ENCODE peak calls at places on chromosome 10, in nine cellular contexts. I is psoas muscle, J is kidney, Y is IMR-90, V is colonic mucosa, C is lung, H is dorsolateral prefrontal cortex, S is heart right ventricle, K is stomach. U is an unnamed sample.

GRCh38 chr10:35640474-35640873 is 1.6 kb downstream of the FZD8 start:
- DNase-seq in K (peak), V (peak), I (peak), Y (peak), H (peak), S (peak), C (peak), J (peak), U (no peak)

GRCh38 chr10:132265878-132266496 is 41.8 kb downstream of the STK32C start:
- DNase-seq in I (no peak), V (no peak), S (no peak), H (peak), K (no peak), J (no peak), Y (peak), C (no peak), U (no peak)

GRCh38 chr10:50469778-50470193 is 154.0 kb downstream of the SGMS1 start:
- DNase-seq in Y (no peak), K (no peak), C (no peak), S (no peak), I (no peak), J (no peak), H (no peak), V (peak), U (no peak)

GRCh38 chr10:123100030-123100762 is 35.6 kb upstream of the HMX3 start:
- DNase-seq in Y (peak), V (no peak), H (no peak), J (no peak), I (no peak), K (no peak), C (no peak), S (no peak), U (no peak)

GRCh38 chr10:79159141-79159619 is 90.4 kb downstream of the ZMIZ1 start:
- DNase-seq in J (no peak), Y (peak), H (no peak), V (no peak), C (no peak), I (peak), K (no peak), S (no peak), U (no peak)

GRCh38 chr10:113987156-113987555 is 56.5 kb upstream of the ADRB1 start:
- DNase-seq in J (no peak), H (no peak), I (no peak), V (no peak), S (no peak), C (no peak), Y (no peak), K (no peak), U (no peak)

GRCh38 chr10:71145352-71145945 is 66.9 kb upstream of the UNC5B start:
- DNase-seq in V (no peak), C (no peak), S (no peak), J (no peak), K (no peak), I (no peak), Y (no peak), H (no peak), U (peak)

GRCh38 chr10:78362406-78363022 is 328.9 kb downstream of the RPS24 start:
- DNase-seq in J (no peak), I (no peak), S (no peak), K (no peak), Y (no peak), C (no peak), H (peak), V (no peak), U (no peak)

GRCh38 chr10:96619803-96620773 is 33.3 kb upstream of the TM9SF3 start:
- DNase-seq in C (no peak), H (no peak), I (no peak), Y (peak), J (no peak), S (no peak), K (no peak), V (peak), U (no peak)

GRCh38 chr10:101063162-101063525 is 1.4 kb downstream of the KAZALD1 start:
- DNase-seq in K (no peak), Y (no peak), I (no peak), J (no peak), H (no peak), V (no peak), C (no peak), S (no peak), U (no peak)

GRCh38 chr10:127149613-127150081 is 46.7 kb downstream of the INSYN2A start:
- DNase-seq in I (no peak), Y (peak), S (no peak), J (no peak), V (no peak), K (no peak), C (no peak), H (no peak), U (no peak)

GRCh38 chr10:103493911-103494877 is 689 bp downstream of the NEURL1 start:
- DNase-seq in H (no peak), Y (no peak), K (no peak), S (no peak), V (no peak), J (peak), I (peak), C (no peak), U (no peak)

GRCh38 chr10:93445097-93445960 is 36.8 kb downstream of the MYOF start:
- DNase-seq in H (no peak), K (peak), V (peak), J (peak), I (peak), C (peak), Y (peak), S (peak), U (peak)

GRCh38 chr10:66273966-66274519 is 651.8 kb upstream of the LRRTM3 start:
- DNase-seq in J (no peak), S (no peak), Y (no peak), K (no peak), V (no peak), C (no peak), H (no peak), I (no peak), U (no peak)

GRCh38 chr10:66281327-66281726 is 644.5 kb upstream of the LRRTM3 start:
- DNase-seq in J (no peak), Y (no peak), H (no peak), C (no peak), I (no peak), S (no peak), K (no peak), V (no peak), U (no peak)

GRCh38 chr10:66283064-66283463 is 642.8 kb upstream of the LRRTM3 start:
- DNase-seq in K (no peak), H (no peak), J (no peak), Y (no peak), V (no peak), S (no peak), C (no peak), I (no peak), U (no peak)

DNA sequence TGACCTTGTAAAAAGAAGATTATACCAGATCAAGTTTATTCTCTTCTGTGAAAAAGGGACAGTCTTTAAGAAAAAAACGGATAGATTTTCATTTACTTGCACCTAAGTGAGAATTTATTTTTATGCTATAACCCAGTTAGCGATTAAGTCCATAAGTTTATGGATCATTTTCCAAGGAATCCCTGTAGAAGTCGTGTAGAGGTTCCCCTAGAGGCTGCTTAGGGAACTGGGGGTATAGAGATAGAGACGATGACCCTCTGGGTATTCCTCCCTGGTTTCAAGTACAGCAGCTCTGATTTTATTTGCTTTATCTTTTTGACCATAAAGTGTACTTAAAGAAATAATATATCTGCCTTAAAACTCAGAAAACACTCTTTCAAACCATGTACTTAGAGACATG is 648.4 kb upstream of the LRRTM3 start:
- DNase-seq in V (no peak), K (no peak), S (no peak), Y (no peak), C (no peak), I (no peak), H (no peak), J (no peak), U (no peak)
- TF ChIP-seq CTCF in V (no peak), K (no peak), S (no peak), Y (no peak), C (no peak), I (no peak), H (no peak), J (no peak), U (no peak)

DNA sequence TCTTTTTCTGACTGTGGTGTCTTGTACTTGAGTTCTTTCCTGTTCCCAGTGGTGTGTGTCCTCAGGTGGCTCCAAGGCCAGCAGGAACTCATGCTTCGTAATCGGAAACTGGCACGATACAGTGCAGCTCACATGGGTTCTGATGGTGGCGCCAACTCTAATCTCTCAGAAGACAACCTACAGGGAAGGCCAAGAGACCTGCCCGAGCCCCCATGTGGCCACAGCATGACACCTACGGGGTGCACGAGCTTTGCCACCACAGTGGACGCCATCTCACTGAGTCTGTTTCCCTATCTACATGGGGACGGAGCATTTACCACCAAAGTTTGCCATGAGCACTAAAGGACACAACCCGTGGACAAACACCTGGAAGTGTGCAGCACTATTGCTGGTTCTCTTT is 586.4 kb upstream of the MKI67 start:
- DNase-seq in V (no peak), K (no peak), C (no peak), Y (no peak), I (no peak), H (no peak), J (no peak), S (no peak), U (no peak)
- H3K4me3 ChIP-seq in V (no peak), K (no peak), C (no peak), Y (no peak), I (no peak), H (no peak), J (no peak), S (no peak), U (no peak)

GRCh38 chr10:43452356-43452914 is 15.5 kb downstream of the ZNF487 start:
- DNase-seq in V (no peak), Y (no peak), I (no peak), H (no peak), K (no peak), S (no peak), J (no peak), C (no peak), U (no peak)
- H3K27ac ChIP-seq in V (peak), Y (no peak), I (no peak), H (no peak), K (peak), S (no peak), J (no peak), C (no peak), U (no peak)

GRCh38 chr10:109851595-109851994 is 71.7 kb downstream of the XPNPEP1 start:
- DNase-seq in Y (no peak), C (no peak), J (no peak), H (no peak), V (no peak), S (no peak), I (no peak), K (no peak), U (no peak)

GRCh38 chr10:109852004-109852717 is 71.2 kb downstream of the XPNPEP1 start:
- DNase-seq in H (peak), I (peak), V (peak), K (peak), Y (peak), C (peak), S (peak), J (peak), U (peak)

GRCh38 chr10:109853922-109854321 is 69.4 kb downstream of the XPNPEP1 start:
- DNase-seq in C (no peak), Y (no peak), J (no peak), I (no peak), H (no peak), S (no peak), K (no peak), V (no peak), U (no peak)

GRCh38 chr10:109855746-109856145 is 67.6 kb downstream of the XPNPEP1 start:
- DNase-seq in Y (no peak), C (no peak), K (no peak), I (no peak), J (no peak), S (no peak), H (no peak), V (no peak), U (no peak)

GRCh38 chr10:109852718-109853037 is 70.6 kb downstream of the XPNPEP1 start:
- DNase-seq in C (no peak), K (no peak), V (no peak), I (no peak), S (no peak), H (no peak), J (no peak), Y (no peak), U (no peak)
- TF ChIP-seq CTCF in C (no peak), K (no peak), V (no peak), I (no peak), S (no peak), H (no peak), J (no peak), Y (no peak), U (no peak)

GRCh38 chr10:110668443-110668842 is 24.3 kb downstream of the RBM20 start:
- DNase-seq in H (no peak), V (no peak), S (no peak), C (no peak), Y (no peak), J (no peak), K (no peak), I (no peak), U (no peak)

GRCh38 chr10:110670335-110670734 is 26.2 kb downstream of the RBM20 start:
- DNase-seq in K (no peak), Y (no peak), J (no peak), S (no peak), I (no peak), C (no peak), H (no peak), V (no peak), U (no peak)

GRCh38 chr10:110664483-110665420 is 20.6 kb downstream of the RBM20 start:
- DNase-seq in I (peak), C (no peak), K (no peak), H (no peak), S (no peak), V (no peak), J (no peak), Y (peak), U (peak)

GRCh38 chr10:110666673-110667072 is 22.5 kb downstream of the RBM20 start:
- DNase-seq in J (no peak), H (no peak), Y (no peak), K (no peak), V (no peak), C (no peak), I (no peak), S (no peak), U (no peak)

DNA sequence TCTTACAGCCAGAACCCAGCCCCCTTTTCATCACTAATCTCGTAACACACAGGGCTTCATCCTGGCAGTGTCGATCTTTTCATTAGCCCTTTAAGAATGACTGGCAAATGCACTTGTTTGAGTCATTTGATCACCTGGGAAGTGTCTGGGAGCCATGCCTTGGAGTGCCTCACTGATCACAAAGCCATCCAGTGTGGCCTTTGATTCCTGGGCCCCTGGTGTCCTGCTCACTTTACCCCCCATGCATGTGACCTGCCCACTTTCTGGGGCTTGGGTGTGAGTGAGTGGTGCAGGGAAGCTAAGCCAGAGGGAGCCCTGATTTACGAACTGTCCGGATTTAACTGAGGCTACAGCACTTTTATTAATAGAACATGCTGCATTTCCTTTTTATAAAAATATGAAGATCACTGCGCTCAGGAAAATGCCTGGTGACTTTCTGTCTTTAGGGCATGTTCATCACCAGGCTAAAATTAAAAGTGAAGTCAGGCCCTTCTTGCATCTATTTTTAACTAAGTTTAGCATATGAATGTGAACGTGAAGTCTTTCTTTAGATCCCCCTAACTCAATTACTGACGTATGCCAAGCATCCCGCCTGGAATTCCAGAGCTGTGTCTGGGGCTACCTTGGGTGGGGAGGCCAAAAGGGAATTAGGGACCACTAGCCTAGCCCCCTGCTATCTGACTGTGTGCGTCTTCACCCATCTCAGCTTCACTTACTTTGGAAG is 23.6 kb downstream of the RBM20 start:
- DNase-seq in S (peak), V (no peak), Y (no peak), H (no peak), K (no peak), I (peak), C (no peak), J (no peak), U (no peak)
- H3K4me3 ChIP-seq in S (no peak), V (no peak), Y (no peak), H (no peak), K (no peak), I (peak), C (no peak), J (no peak), U (no peak)